ENCODE peak calls at places on chromosomes 11 and 22, in eight cellular contexts. V is uterus, X is thoracic aorta, A is upper lobe of right lung, K is mesenchymal stem cell, S is lower lobe of right lung, C is heart left ventricle, E is right lobe of liver. L is an unnamed sample. For H3K4me1, the result is how much of the 10 kb centered on the place peaks cover.

GRCh38 chr22:45420539-45420938 is 7.0 kb downstream of the RIBC2 start:
- DNase-seq in V (no peak), X (no peak), A (no peak), K (no peak), S (no peak), C (no peak), E (no peak), L (no peak)

GRCh38 chr22:45868586-45869443 is 108.1 kb downstream of the WNT7B start:
- DNase-seq in V (no peak), X (no peak), A (no peak), K (no peak), S (peak), C (peak), E (no peak), L (peak)

GRCh38 chr11:117107701-117108590 is 9.7 kb upstream of the SIK3 start:
- DNase-seq in V (no peak), X (no peak), A (no peak), K (peak), S (no peak), C (no peak), E (no peak), L (no peak)

GRCh38 chr22:22942511-22943329 is 55.1 kb downstream of the IGLL5 start:
- DNase-seq in V (no peak), X (no peak), A (peak), K (peak), S (peak), C (peak), E (peak), L (peak)

GRCh38 chr11:61814242-61814957 is 2.4 kb downstream of the FADS1 start:
- DNase-seq in V (peak), X (no peak), A (no peak), K (no peak), S (no peak), C (no peak), E (no peak), L (peak)

GRCh38 chr11:100991541-100991940 is 138.1 kb downstream of the PGR start:
- DNase-seq in V (no peak), X (no peak), A (no peak), K (peak), S (no peak), C (no peak), E (no peak), L (no peak)

GRCh38 chr11:94563176-94563847 is 3.9 kb upstream of the PIWIL4 start:
- DNase-seq in V (no peak), X (no peak), A (no peak), K (peak), S (no peak), C (no peak), E (no peak), L (no peak)

GRCh38 chr11:1228921-1229451 is 6.1 kb downstream of the MUC5B start:
- DNase-seq in V (no peak), X (no peak), A (peak), K (no peak), S (no peak), C (peak), E (peak), L (peak)

GRCh38 chr11:11668781-11669180 is 47.0 kb upstream of the GALNT18 start:
- DNase-seq in V (no peak), X (no peak), A (no peak), K (no peak), S (no peak), C (no peak), E (no peak), L (no peak)

GRCh38 chr11:132125855-132126841 is 755.7 kb downstream of the NTM start:
- DNase-seq in V (no peak), X (no peak), A (no peak), K (peak), S (no peak), C (no peak), E (no peak), L (peak)

GRCh38 chr11:93000511-93001476 is 31.3 kb downstream of the MTNR1B start:
- DNase-seq in V (no peak), X (no peak), A (no peak), K (peak), S (no peak), C (no peak), E (no peak), L (no peak)

GRCh38 chr11:120184371-120184945 is 26.4 kb upstream of the OAF start:
- DNase-seq in V (peak), X (no peak), A (peak), K (no peak), S (no peak), C (peak), E (no peak), L (peak)

GRCh38 chr22:45007247-45007945 is 2.4 kb downstream of the PHF21B start:
- DNase-seq in V (peak), X (no peak), A (no peak), K (peak), S (no peak), C (no peak), E (peak), L (peak)

GRCh38 chr11:123588117-123588815 is 66.2 kb downstream of the SCN3B start:
- DNase-seq in V (no peak), X (no peak), A (no peak), K (no peak), S (no peak), C (no peak), E (no peak), L (no peak)

GRCh38 chr11:92675303-92675702 is 294.1 kb upstream of the MTNR1B start:
- DNase-seq in V (no peak), X (no peak), A (no peak), K (no peak), S (no peak), C (no peak), E (no peak), L (no peak)

GRCh38 chr11:107331728-107332127 is 125.9 kb downstream of the CWF19L2 start:
- DNase-seq in V (no peak), X (no peak), A (no peak), K (no peak), S (no peak), C (no peak), E (no peak), L (no peak)

GRCh38 chr11:125380756-125381445 is 115.2 kb downstream of the FEZ1 start:
- DNase-seq in V (no peak), X (no peak), A (peak), K (no peak), S (no peak), C (no peak), E (no peak), L (no peak)

GRCh38 chr11:104968365-104968855 is at the start of gene CASP4:
- DNase-seq in V (peak), X (peak), A (no peak), K (peak), S (no peak), C (no peak), E (no peak), L (no peak)

GRCh38 chr11:68297494-68297811 is 14.9 kb upstream of the LRP5 start:
- DNase-seq in V (no peak), X (no peak), A (no peak), K (no peak), S (no peak), C (no peak), E (no peak), L (no peak)

GRCh38 chr11:39809833-39810232 is 1649.6 kb downstream of the LRRC4C start:
- DNase-seq in V (no peak), X (no peak), A (no peak), K (no peak), S (no peak), C (no peak), E (no peak), L (no peak)

GRCh38 chr11:15233386-15233785 is 118.7 kb downstream of the INSC start:
- DNase-seq in V (no peak), X (no peak), A (no peak), K (no peak), S (no peak), C (no peak), E (no peak), L (no peak)

GRCh38 chr22:30486661-30487115 is 14.9 kb upstream of the SEC14L3 start:
- DNase-seq in V (no peak), X (no peak), A (no peak), K (no peak), S (peak), C (no peak), E (peak), L (no peak)

GRCh38 chr22:27880778-27881394 is 38.2 kb downstream of the PITPNB start:
- DNase-seq in V (peak), X (no peak), A (no peak), K (peak), S (no peak), C (no peak), E (no peak), L (no peak)

GRCh38 chr11:65293909-65294381 is 20.7 kb upstream of the CDC42EP2 start:
- DNase-seq in V (peak), X (no peak), A (no peak), K (peak), S (no peak), C (no peak), E (no peak), L (no peak)

GRCh38 chr11:57476223-57476882 is 16.0 kb downstream of the RTN4RL2 start:
- DNase-seq in V (no peak), X (no peak), A (peak), K (no peak), S (peak), C (peak), E (peak), L (peak)

GRCh38 chr11:78653294-78653909 is 78.7 kb upstream of the NARS2 start:
- DNase-seq in V (no peak), X (no peak), A (no peak), K (no peak), S (no peak), C (no peak), E (no peak), L (peak)

DNA sequence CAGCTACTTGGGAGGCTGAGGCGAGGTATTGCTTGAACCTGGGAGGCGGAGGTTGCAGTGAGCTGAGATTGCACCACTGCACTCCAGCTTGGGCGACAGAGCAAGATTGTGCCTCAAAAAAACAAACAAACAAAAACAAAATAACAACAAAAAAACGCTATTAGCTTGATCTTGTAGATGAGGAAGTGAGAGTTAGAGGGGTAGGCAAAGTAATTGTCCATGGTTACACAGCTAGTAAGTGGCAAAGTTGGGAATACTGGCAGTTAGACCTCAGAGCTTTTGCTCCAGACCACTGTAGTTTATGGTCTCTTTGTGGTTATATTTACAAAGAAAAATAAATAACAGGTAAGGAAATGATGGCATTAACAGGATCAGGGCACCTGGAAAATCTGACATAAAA is 15.1 kb downstream of the LDHC start:
- DNase-seq in V (no peak), X (no peak), A (no peak), K (no peak), S (no peak), C (no peak), E (no peak), L (no peak)
- H3K4me1 ChIP-seq in V (under half), X (under half), A (under half), K (under half), S (under half), C (under half), E (under half), L (under half)

GRCh38 chr22:50268655-50269113 is 1.5 kb downstream of the MAPK11 start:
- DNase-seq in V (no peak), X (no peak), A (peak), K (no peak), S (no peak), C (no peak), E (no peak), L (no peak)
- H3K27ac ChIP-seq in V (peak), X (no peak), A (no peak), K (no peak), S (no peak), C (no peak), E (no peak), L (no peak)

DNA sequence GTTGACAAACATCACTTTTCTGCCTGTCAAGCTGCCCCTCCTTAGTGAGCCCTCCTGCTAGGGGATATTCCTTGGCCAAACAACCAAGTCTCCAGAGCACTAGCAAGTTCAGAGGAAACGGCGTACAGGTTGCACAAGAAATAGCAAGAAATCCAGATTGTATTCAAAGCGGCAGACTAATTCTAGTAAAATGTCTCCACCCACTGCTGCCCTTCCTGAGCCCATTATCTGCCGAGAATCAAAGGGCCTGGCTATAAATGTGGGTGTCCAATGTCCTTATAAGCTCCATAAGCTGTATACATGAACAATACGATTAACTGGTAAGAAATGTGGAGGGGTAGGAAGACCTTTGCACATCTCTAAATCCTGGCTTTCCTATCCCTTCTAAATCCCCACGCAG is 44.0 kb upstream of the AKIP1 start:
- DNase-seq in V (no peak), X (no peak), A (no peak), K (peak), S (no peak), C (no peak), E (no peak), L (no peak)
- H3K4me1 ChIP-seq in V (under half), X (under half), A (under half), K (under half), S (under half), C (under half), E (under half), L (under half)

GRCh38 chr11:91219501-91219900 is 996.7 kb upstream of the CHORDC1 start:
- DNase-seq in V (no peak), X (no peak), A (no peak), K (no peak), S (no peak), C (no peak), E (no peak), L (no peak)
- H3K27ac ChIP-seq in V (no peak), X (no peak), A (no peak), K (no peak), S (no peak), C (peak), E (no peak), L (no peak)